ENCODE peak calls at places on chromosomes 6 and 20, in eight cellular contexts. Z, B, I, C, G, K, Y and M are unnamed samples.

GRCh38 chr20:46255440-46256104 is 52.7 kb downstream of the CDH22 start:
- DNase-seq in C (no peak), Z (no peak), K (no peak), Y (peak), G (no peak), B (peak), I (peak), M (no peak)

GRCh38 chr6:40957616-40958492 is 81.2 kb downstream of the UNC5CL start:
- DNase-seq in C (no peak), K (no peak), B (peak), G (no peak), Y (no peak), I (peak), Z (peak), M (no peak)

GRCh38 chr20:59007758-59008511 is 881 bp upstream of the CTSZ start:
- DNase-seq in B (no peak), K (no peak), Y (no peak), Z (no peak), G (peak), C (no peak), I (peak), M (peak)

GRCh38 chr6:100706491-100706890 is 174.6 kb downstream of the ASCC3 start:
- DNase-seq in B (no peak), I (no peak), Y (no peak), C (no peak), G (no peak), K (no peak), Z (no peak), M (no peak)

GRCh38 chr20:43590036-43590391 is 723 bp upstream of the IFT52 start:
- DNase-seq in Y (no peak), K (peak), I (no peak), B (no peak), Z (no peak), G (no peak), C (peak), M (no peak)

GRCh38 chr6:135012764-135013163 is 41.9 kb downstream of the HBS1L start:
- DNase-seq in Z (peak), G (no peak), I (no peak), B (peak), Y (no peak), C (no peak), K (no peak), M (no peak)

GRCh38 chr6:12962529-12962928 is 246.0 kb downstream of the PHACTR1 start:
- DNase-seq in Z (no peak), K (no peak), C (no peak), Y (no peak), B (no peak), I (peak), G (no peak), M (no peak)

GRCh38 chr6:26055670-26056582 is 31.3 kb upstream of the HFE start:
- DNase-seq in K (peak), I (peak), C (peak), Y (peak), Z (peak), B (peak), G (peak), M (peak)

GRCh38 chr6:10451828-10452509 is 37.1 kb upstream of the TFAP2A start:
- DNase-seq in I (peak), B (peak), Z (peak), G (peak), K (peak), C (no peak), Y (no peak), M (no peak)

GRCh38 chr6:169801396-169802160 is 50.2 kb downstream of the ERMARD start:
- DNase-seq in K (no peak), Z (no peak), B (no peak), I (no peak), C (no peak), G (peak), Y (no peak), M (no peak)

GRCh38 chr6:4360920-4361319 is 225.5 kb upstream of the ECI2 start:
- DNase-seq in I (no peak), G (no peak), K (no peak), B (no peak), C (no peak), Y (no peak), Z (no peak), M (no peak)

GRCh38 chr6:110039364-110039995 is 61.4 kb downstream of the GPR6 start:
- DNase-seq in I (peak), Y (peak), K (peak), G (peak), Z (peak), B (peak), C (peak), M (peak)

GRCh38 chr20:51342510-51343236 is 199.8 kb downstream of the NFATC2 start:
- DNase-seq in B (no peak), K (no peak), Z (no peak), Y (no peak), G (no peak), C (no peak), I (no peak), M (no peak)

GRCh38 chr20:57678340-57678739 is 31.5 kb downstream of the PMEPA1 start:
- DNase-seq in K (no peak), G (no peak), Z (no peak), C (no peak), I (no peak), Y (no peak), B (no peak), M (no peak)

GRCh38 chr6:104704191-104704590 is 155.5 kb downstream of the HACE1 start:
- DNase-seq in K (no peak), Z (no peak), B (no peak), C (no peak), Y (no peak), I (no peak), G (no peak), M (no peak)

GRCh38 chr6:107561325-107561724 is 71.4 kb downstream of the SOBP start:
- DNase-seq in B (no peak), G (no peak), Y (no peak), C (no peak), Z (no peak), K (no peak), I (no peak), M (no peak)

GRCh38 chr6:125229080-125229479 is 72.7 kb downstream of the HDDC2 start:
- DNase-seq in K (no peak), G (no peak), Y (no peak), C (no peak), Z (no peak), B (no peak), I (no peak), M (no peak)

GRCh38 chr6:155641603-155642002 is 186.0 kb upstream of the NOX3 start:
- DNase-seq in I (no peak), G (no peak), B (no peak), C (no peak), K (no peak), Z (no peak), Y (no peak), M (no peak)

GRCh38 chr20:63738687-63739128 is 868 bp upstream of the SLC2A4RG start:
- DNase-seq in I (no peak), Y (no peak), K (no peak), Z (no peak), B (no peak), C (no peak), G (no peak), M (no peak)

GRCh38 chr6:33217681-33218080 is 9.4 kb downstream of the RING1 start:
- DNase-seq in I (no peak), K (no peak), G (no peak), B (peak), C (no peak), Y (no peak), Z (peak), M (no peak)

GRCh38 chr6:32461493-32461892 is 21.8 kb downstream of the HLA-DRA start:
- DNase-seq in Y (no peak), Z (no peak), B (no peak), K (no peak), C (no peak), I (no peak), G (no peak), M (no peak)

GRCh38 chr20:19828233-19828632 is 70.2 kb downstream of the RIN2 start:
- DNase-seq in C (no peak), B (peak), I (peak), Y (peak), K (peak), G (peak), Z (peak), M (no peak)

GRCh38 chr6:106757267-106757666 is 127.9 kb downstream of the QRSL1 start:
- DNase-seq in C (no peak), K (no peak), G (no peak), B (peak), Z (no peak), Y (no peak), I (no peak), M (no peak)

GRCh38 chr20:32247957-32248497 is 29.4 kb upstream of the KIF3B start:
- DNase-seq in B (no peak), Z (no peak), G (peak), Y (no peak), C (no peak), I (no peak), K (no peak), M (no peak)

GRCh38 chr6:7200598-7201443 is 93.1 kb downstream of the RREB1 start:
- DNase-seq in C (no peak), G (no peak), Y (no peak), Z (no peak), B (peak), K (no peak), I (no peak), M (no peak)

GRCh38 chr20:51062065-51062464 is 39.2 kb upstream of the KCNG1 start:
- DNase-seq in K (no peak), B (no peak), I (no peak), G (peak), C (no peak), Y (no peak), Z (no peak), M (no peak)

GRCh38 chr6:155154158-155154830 is 109.5 kb upstream of the CLDN20 start:
- DNase-seq in G (peak), B (peak), K (peak), C (peak), Z (peak), I (peak), Y (no peak), M (peak)

GRCh38 chr6:3419624-3420272 is 37.1 kb downstream of the SLC22A23 start:
- DNase-seq in Z (peak), C (no peak), B (peak), K (no peak), G (no peak), Y (no peak), I (peak), M (no peak)